ENCODE peak calls at places on chromosomes 3 and 15, in eight cellular contexts. C is fibroblast of pulmonary artery, N is endothelial cell, F is dorsolateral prefrontal cortex, L is body of pancreas, Z is endothelial cell of umbilical vein, G is OCI-LY7, S is psoas muscle. Y is an unnamed sample.

GRCh38 chr3:171801738-171802600 is 8.3 kb downstream of the PLD1 start:
- DNase-seq in C (peak), N (no peak), F (no peak), L (no peak), Z (peak), G (no peak), S (no peak), Y (no peak)

GRCh38 chr3:125231895-125232294 is 19.3 kb upstream of the SLC12A8 start:
- DNase-seq in C (peak), N (no peak), F (no peak), L (no peak), Z (peak), G (no peak), S (no peak), Y (no peak)

GRCh38 chr3:10594915-10595314 is 89.5 kb upstream of the ATP2B2 start:
- DNase-seq in C (peak), N (peak), F (no peak), L (peak), Z (peak), G (peak), S (no peak), Y (peak)

GRCh38 chr15:47477253-47477652 is 240.1 kb upstream of the SEMA6D start:
- DNase-seq in C (peak), N (no peak), F (no peak), L (no peak), Z (no peak), G (no peak), S (no peak), Y (no peak)

GRCh38 chr3:131688370-131688769 is 185.6 kb upstream of the MRPL3 start:
- DNase-seq in C (no peak), N (no peak), F (no peak), L (no peak), Z (no peak), G (no peak), S (no peak), Y (no peak)

GRCh38 chr3:105465251-105465853 is 98.6 kb downstream of the ALCAM start:
- DNase-seq in C (no peak), N (no peak), F (no peak), L (no peak), Z (no peak), G (no peak), S (no peak), Y (no peak)

GRCh38 chr15:57566840-57567239 is 24.9 kb upstream of the MYZAP start:
- DNase-seq in C (peak), N (no peak), F (no peak), L (peak), Z (peak), G (no peak), S (no peak), Y (no peak)

GRCh38 chr15:48516125-48516524 is 129.4 kb downstream of the FBN1 start:
- DNase-seq in C (peak), N (no peak), F (no peak), L (no peak), Z (no peak), G (no peak), S (no peak), Y (no peak)

GRCh38 chr15:70262171-70262570 is 164.5 kb upstream of the TLE3 start:
- DNase-seq in C (no peak), N (no peak), F (no peak), L (no peak), Z (no peak), G (no peak), S (no peak), Y (no peak)

GRCh38 chr15:31173790-31174450 is 72.4 kb upstream of the TRPM1 start:
- DNase-seq in C (no peak), N (no peak), F (no peak), L (no peak), Z (no peak), G (no peak), S (no peak), Y (no peak)

GRCh38 chr3:66428733-66429132 is 72.1 kb downstream of the LRIG1 start:
- DNase-seq in C (peak), N (no peak), F (no peak), L (peak), Z (peak), G (no peak), S (peak), Y (no peak)

GRCh38 chr3:33171580-33171979 is 47.0 kb downstream of the SUSD5 start:
- DNase-seq in C (no peak), N (no peak), F (no peak), L (no peak), Z (no peak), G (peak), S (no peak), Y (no peak)

GRCh38 chr15:38307251-38307650 is 54.6 kb downstream of the SPRED1 start:
- DNase-seq in C (no peak), N (no peak), F (no peak), L (no peak), Z (no peak), G (no peak), S (no peak), Y (no peak)

GRCh38 chr15:100841426-100841825 is 38.2 kb upstream of the ALDH1A3 start:
- DNase-seq in C (no peak), N (no peak), F (no peak), L (no peak), Z (no peak), G (no peak), S (no peak), Y (no peak)

GRCh38 chr15:54305138-54305537 is 326.9 kb downstream of the UNC13C start:
- DNase-seq in C (no peak), N (no peak), F (no peak), L (no peak), Z (no peak), G (no peak), S (no peak), Y (no peak)

GRCh38 chr15:100183921-100184480 is 157.8 kb downstream of the ADAMTS17 start:
- DNase-seq in C (no peak), N (no peak), F (no peak), L (no peak), Z (no peak), G (no peak), S (peak), Y (no peak)

GRCh38 chr15:69317392-69317841 is 18.7 kb downstream of the PAQR5 start:
- DNase-seq in C (no peak), N (no peak), F (no peak), L (no peak), Z (no peak), G (no peak), S (no peak), Y (no peak)

GRCh38 chr3:36591959-36592358 is 172.4 kb downstream of the DCLK3 start:
- DNase-seq in C (peak), N (no peak), F (no peak), L (no peak), Z (no peak), G (no peak), S (no peak), Y (no peak)

GRCh38 chr15:56261854-56262509 is 18.3 kb upstream of the RFX7 start:
- DNase-seq in C (no peak), N (no peak), F (no peak), L (peak), Z (no peak), G (no peak), S (no peak), Y (no peak)

DNA sequence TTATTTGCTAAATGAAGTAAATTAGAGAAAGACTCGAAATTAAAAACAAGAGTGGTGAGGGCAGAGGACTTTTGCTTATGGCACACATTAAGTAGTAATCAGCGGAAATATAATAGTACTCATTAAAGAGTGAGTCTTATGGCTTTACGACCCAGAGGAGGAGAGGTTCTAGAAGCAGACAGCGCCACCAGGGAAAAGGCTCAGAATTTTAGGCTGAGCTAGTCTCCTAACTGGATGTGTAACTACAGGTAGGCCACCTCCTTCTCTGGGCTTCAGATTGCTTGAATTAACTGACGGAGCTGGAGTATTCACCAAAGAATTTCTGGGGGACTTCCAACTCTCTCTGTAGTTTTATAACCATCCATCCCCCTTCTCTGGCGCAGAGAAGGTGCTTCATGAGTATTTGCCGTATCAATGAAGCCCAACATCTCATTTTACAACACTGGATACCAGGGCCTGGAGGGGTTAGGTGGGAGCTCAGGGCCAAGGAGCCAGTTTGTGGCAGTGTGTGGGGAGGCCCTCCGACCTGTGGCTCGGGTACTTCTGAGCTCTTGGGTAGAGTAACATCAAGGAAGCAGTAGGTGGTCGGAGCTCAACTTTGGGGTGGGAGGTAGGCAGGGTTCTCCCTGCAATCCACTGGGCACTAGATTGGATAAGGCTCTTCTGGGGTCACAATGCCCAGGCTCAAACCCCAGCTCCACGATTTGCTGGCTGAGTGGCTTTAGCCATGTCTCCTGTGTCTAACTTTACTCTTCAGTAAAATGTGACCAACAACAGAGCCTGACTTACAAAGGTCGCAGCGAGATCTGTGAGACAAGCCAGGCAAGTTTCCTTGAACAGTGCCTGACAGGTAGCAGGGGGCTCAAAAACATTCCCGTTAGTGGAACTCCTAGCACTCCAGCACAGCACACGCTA is 1.1 kb downstream of the CHCHD4 start:
- DNase-seq in C (no peak), N (no peak), F (no peak), L (no peak), Z (no peak), G (peak), S (no peak), Y (peak)
- TF ChIP-seq CTCF in C (no peak), N (no peak), F (no peak), L (no peak), Z (no peak), G (peak), S (no peak), Y (no peak)

GRCh38 chr3:179098388-179099077 is 26.9 kb upstream of the ZMAT3 start:
- DNase-seq in C (peak), N (no peak), F (no peak), L (no peak), Z (no peak), G (no peak), S (no peak), Y (no peak)
- TF ChIP-seq CTCF in C (peak), N (no peak), F (no peak), L (no peak), Z (no peak), G (no peak), S (no peak), Y (no peak)

GRCh38 chr3:15272431-15273196 is 59.8 kb downstream of the SH3BP5 start:
- DNase-seq in C (peak), N (no peak), F (no peak), L (no peak), Z (no peak), G (no peak), S (no peak), Y (no peak)
- TF ChIP-seq CTCF in C (no peak), N (no peak), F (no peak), L (no peak), Z (no peak), G (peak), S (no peak), Y (no peak)

GRCh38 chr3:165339753-165340152 is 143.6 kb upstream of the SLITRK3 start:
- DNase-seq in C (peak), N (no peak), F (no peak), L (no peak), Z (no peak), G (no peak), S (no peak), Y (no peak)
- TF ChIP-seq CTCF in C (peak), N (no peak), F (peak), L (no peak), Z (no peak), G (no peak), S (peak), Y (no peak)